ENCODE peak calls at places on chromosomes 3 and 15, in eight cellular contexts. F is NCI-H2081, G is KBM-7, Q is NAMALWA, A is hepatic stellate cell, K is progenitor cell of endocrine pancreas, M is DMS153, W is left ventricle myocardium inferior. D is an unnamed sample.
A peak's percentile ranks its signal among the peaks of the same experiment; 100 is the strongest.

GRCh38 chr15:52790166-52790708 is at the start of gene ONECUT1:
- DNase-seq in F (peak; percentile 72), G (peak; percentile 56), Q (peak; percentile 67), A (peak; percentile 75), K (peak; percentile 83), M (peak; percentile 31), W (peak; percentile 42), D (no peak)

GRCh38 chr3:22585504-22585903 is 617.6 kb upstream of the UBE2E2 start:
- DNase-seq in F (no peak), G (no peak), Q (no peak), A (no peak), K (no peak), M (no peak), W (no peak), D (no peak)

GRCh38 chr15:92908369-92909057 is 8.4 kb downstream of the CHD2 start:
- DNase-seq in F (no peak), G (peak; percentile 49), Q (no peak), A (no peak), K (no peak), M (no peak), W (no peak), D (no peak)

GRCh38 chr15:48202068-48202467 is 4.0 kb upstream of the SLC12A1 start:
- DNase-seq in F (no peak), G (no peak), Q (no peak), A (no peak), K (no peak), M (no peak), W (no peak), D (no peak)

GRCh38 chr3:15637131-15637951 is 35.8 kb downstream of the BTD start:
- DNase-seq in F (peak; percentile 54), G (no peak), Q (no peak), A (no peak), K (no peak), M (no peak), W (no peak), D (no peak)

GRCh38 chr3:49397470-49397869 is 14.3 kb downstream of the RHOA start:
- DNase-seq in F (no peak), G (no peak), Q (peak; percentile 47), A (no peak), K (no peak), M (no peak), W (no peak), D (no peak)

GRCh38 chr3:30658328-30659052 is 52.1 kb downstream of the TGFBR2 start:
- DNase-seq in F (no peak), G (peak; percentile 69), Q (peak; percentile 48), A (peak; percentile 14), K (no peak), M (no peak), W (no peak), D (no peak)

GRCh38 chr3:46867550-46867898 is 4.3 kb upstream of the MYL3 start:
- DNase-seq in F (no peak), G (no peak), Q (no peak), A (no peak), K (no peak), M (no peak), W (peak; percentile 91), D (no peak)